ENCODE peak calls at places on chromosomes 1 and 21, in five cellular contexts. H is IMR-90, W is A549, V is H1, J is K562. Z is an unnamed sample.

GRCh38 chr1:17233675-17234074 is 15.2 kb upstream of the PADI3 start:
- DNase-seq in H (peak; percentile 94), W (peak; percentile 96), V (no peak), J (no peak), Z (no peak)

GRCh38 chr1:7385471-7386225 is 385.4 kb upstream of the VAMP3 start:
- DNase-seq in H (no peak), W (no peak), V (no peak), J (no peak), Z (no peak)

GRCh38 chr1:245797592-245798366 is 643.0 kb downstream of the KIF26B start:
- DNase-seq in H (no peak), W (peak; percentile 35), V (no peak), J (peak; percentile 71), Z (peak; percentile 20)

GRCh38 chr1:224368409-224368808 is 11.7 kb downstream of the CNIH4 start:
- DNase-seq in H (peak; percentile 37), W (no peak), V (no peak), J (no peak), Z (no peak)

GRCh38 chr1:29607236-29607635 is 370.9 kb downstream of the PTPRU start:
- DNase-seq in H (no peak), W (no peak), V (no peak), J (no peak), Z (no peak)

GRCh38 chr1:208048904-208049303 is 138.0 kb upstream of the CD34 start:
- DNase-seq in H (no peak), W (no peak), V (no peak), J (no peak), Z (no peak)

GRCh38 chr1:68590473-68590872 is 93.6 kb upstream of the DEPDC1 start:
- DNase-seq in H (no peak), W (no peak), V (no peak), J (no peak), Z (no peak)

GRCh38 chr1:205375816-205376545 is 19.3 kb upstream of the KLHDC8A start:
- DNase-seq in H (peak; percentile 68), W (peak; percentile 54), V (no peak), J (peak; percentile 25), Z (peak; percentile 33)

GRCh38 chr1:16724718-16725438 is 15.4 kb upstream of the RNU1-4 start:
- DNase-seq in H (no peak), W (no peak), V (no peak), J (peak; percentile 27), Z (no peak)

GRCh38 chr1:110749960-110750359 is 75.2 kb upstream of the KCNA3 start:
- DNase-seq in H (no peak), W (no peak), V (no peak), J (no peak), Z (no peak)

GRCh38 chr1:165773324-165773965 is 4.8 kb upstream of the TMCO1 start:
- DNase-seq in H (peak; percentile 89), W (peak; percentile 58), V (no peak), J (peak; percentile 37), Z (peak; percentile 45)

GRCh38 chr21:27298465-27298864 is 331.6 kb upstream of the ADAMTS5 start:
- DNase-seq in H (no peak), W (no peak), V (no peak), J (no peak), Z (no peak)

GRCh38 chr1:204545202-204545601 is 29.0 kb downstream of the MDM4 start:
- DNase-seq in H (peak; percentile 58), W (no peak), V (no peak), J (no peak), Z (no peak)

GRCh38 chr1:2570261-2570794 is 14.2 kb downstream of the TNFRSF14 start:
- DNase-seq in H (no peak), W (no peak), V (no peak), J (no peak), Z (no peak)

GRCh38 chr21:25895565-25896205 is 160.9 kb downstream of the GABPA start:
- DNase-seq in H (peak; percentile 45), W (no peak), V (no peak), J (peak; percentile 21), Z (no peak)

GRCh38 chr1:36528361-36529349 is 45.9 kb upstream of the CSF3R start:
- DNase-seq in H (no peak), W (peak; percentile 16), V (no peak), J (peak; percentile 28), Z (no peak)

GRCh38 chr1:51960262-51960661 is 30.2 kb downstream of the RAB3B start:
- DNase-seq in H (no peak), W (no peak), V (no peak), J (no peak), Z (no peak)

GRCh38 chr21:26840912-26841311 is 4.3 kb downstream of the ADAMTS1 start:
- DNase-seq in H (peak; percentile 76), W (peak; percentile 13), V (no peak), J (no peak), Z (no peak)

GRCh38 chr1:5351366-5351765 is 640.9 kb downstream of the NPHP4 start:
- DNase-seq in H (no peak), W (no peak), V (no peak), J (no peak), Z (no peak)

GRCh38 chr1:46064708-46065107 is 67.7 kb downstream of the PIK3R3 start:
- DNase-seq in H (no peak), W (no peak), V (no peak), J (no peak), Z (no peak)

GRCh38 chr1:53262000-53262399 is 23.7 kb upstream of the MAGOH start:
- DNase-seq in H (no peak), W (no peak), V (no peak), J (no peak), Z (no peak)

GRCh38 chr1:162319510-162320160 is 57.0 kb downstream of the SPATA46 start:
- DNase-seq in H (peak; percentile 16), W (no peak), V (no peak), J (no peak), Z (no peak)

GRCh38 chr1:212260557-212261342 is 24.5 kb upstream of the PPP2R5A start:
- DNase-seq in H (peak; percentile 35), W (peak; percentile 29), V (no peak), J (no peak), Z (peak; percentile 76)

GRCh38 chr1:109466100-109466439 is 276 bp upstream of the SYPL2 start:
- DNase-seq in H (no peak), W (no peak), V (no peak), J (peak; percentile 7), Z (no peak)

GRCh38 chr1:85940621-85941306 is 215.8 kb downstream of the COL24A1 start:
- DNase-seq in H (peak; percentile 59), W (no peak), V (no peak), J (no peak), Z (no peak)

GRCh38 chr1:7293702-7294630 is 477.1 kb upstream of the VAMP3 start:
- DNase-seq in H (no peak), W (no peak), V (no peak), J (no peak), Z (no peak)

GRCh38 chr21:43933680-43934079 is 68.7 kb downstream of the AGPAT3 start:
- DNase-seq in H (no peak), W (no peak), V (no peak), J (no peak), Z (no peak)

GRCh38 chr1:107807405-107807804 is 157.6 kb downstream of the VAV3 start:
- DNase-seq in H (no peak), W (no peak), V (no peak), J (no peak), Z (no peak)

GRCh38 chr21:21715286-21715969 is 717.2 kb downstream of the NCAM2 start:
- DNase-seq in H (peak; percentile 93), W (no peak), V (no peak), J (no peak), Z (no peak)

GRCh38 chr1:91944087-91944486 is 5.1 kb upstream of the BRDT start:
- DNase-seq in H (no peak), W (no peak), V (no peak), J (no peak), Z (no peak)

GRCh38 chr1:61120998-61121397 is 38.6 kb downstream of the NFIA start:
- DNase-seq in H (no peak), W (no peak), V (no peak), J (no peak), Z (peak; percentile 74)

GRCh38 chr1:209587778-209588177 is 4.3 kb downstream of the CAMK1G start:
- DNase-seq in H (no peak), W (peak; percentile 21), V (no peak), J (no peak), Z (no peak)

GRCh38 chr1:171245458-171246064 is 2.7 kb upstream of the FMO1 start:
- DNase-seq in H (peak; percentile 27), W (peak; percentile 48), V (no peak), J (peak; percentile 50), Z (peak; percentile 25)

GRCh38 chr1:84505167-84506001 is 802 bp upstream of the SPATA1 start:
- DNase-seq in H (peak; percentile 42), W (no peak), V (no peak), J (peak; percentile 75), Z (peak; percentile 81)

GRCh38 chr1:161038523-161039153 is at the start of gene TSTD1:
- DNase-seq in H (no peak), W (no peak), V (no peak), J (no peak), Z (no peak)

GRCh38 chr1:24641646-24642151 is 1.4 kb upstream of the SRRM1 start:
- DNase-seq in H (peak; percentile 16), W (no peak), V (no peak), J (peak; percentile 35), Z (no peak)
- TF ChIP-seq MAFK in H (no peak), W (no peak), V (no peak), J (no peak), Z (no peak)

GRCh38 chr1:206766251-206766856 is 4.2 kb upstream of the IL19 start:
- DNase-seq in H (peak; percentile 93), W (no peak), V (no peak), J (peak; percentile 75), Z (peak; percentile 52)

GRCh38 chr1:206768472-206769330 is 1.9 kb upstream of the IL19 start:
- DNase-seq in H (no peak), W (no peak), V (no peak), J (no peak), Z (no peak)

GRCh38 chr1:206770531-206771352 is at the start of gene IL19:
- DNase-seq in H (peak; percentile 34), W (no peak), V (no peak), J (no peak), Z (no peak)

GRCh38 chr1:206771353-206771722 is 765 bp downstream of the IL19 start:
- DNase-seq in H (no peak), W (no peak), V (no peak), J (no peak), Z (no peak)

GRCh38 chr1:206769331-206769731 is 1.2 kb upstream of the IL19 start:
- DNase-seq in H (no peak), W (no peak), V (no peak), J (no peak), Z (no peak)
- TF ChIP-seq MAFK in H (no peak), W (no peak), V (no peak), J (no peak), Z (no peak)

GRCh38 chr1:229408458-229409037 is 25.3 kb downstream of the ACTA1 start:
- DNase-seq in H (peak; percentile 7), W (no peak), V (no peak), J (no peak), Z (peak; percentile 55)
- TF ChIP-seq MAFK in H (no peak), W (no peak), V (no peak), J (no peak), Z (no peak)

DNA sequence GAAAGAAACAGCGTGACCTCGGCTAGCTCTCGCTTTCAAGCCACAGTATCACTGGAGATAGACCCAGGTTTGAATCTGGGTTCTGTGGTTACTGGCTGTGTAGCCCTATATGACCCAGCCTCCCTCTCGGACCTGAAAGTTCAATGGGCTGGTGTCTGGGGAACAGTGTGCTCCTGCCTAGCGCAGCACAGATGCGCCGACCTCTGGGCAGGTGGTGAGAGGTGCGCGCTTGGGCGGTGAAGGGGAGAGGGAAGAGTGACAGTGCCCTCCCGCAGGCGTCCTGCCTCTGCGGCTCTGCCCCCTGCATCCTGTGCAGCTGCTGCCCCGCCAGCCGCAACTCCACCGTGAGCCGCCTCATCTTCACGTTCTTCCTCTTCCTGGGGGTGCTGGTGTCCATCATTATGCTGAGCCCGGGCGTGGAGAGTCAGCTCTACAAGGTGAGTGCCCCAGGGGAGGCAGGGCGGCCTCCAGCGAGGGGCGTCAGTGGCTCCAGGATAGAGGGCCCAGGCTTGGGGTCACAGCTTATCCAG is 10.5 kb downstream of the SERINC2 start:
- DNase-seq in H (no peak), W (no peak), V (no peak), J (no peak), Z (no peak)
- TF ChIP-seq MAFK in H (no peak), W (no peak), V (no peak), J (no peak), Z (no peak)

Z was measured in HepG2.